ENCODE peak calls at places on chromosomes 5 and 9, in eight cellular contexts. Q, W, R, V, A, L, C and K are unnamed samples.

GRCh38 chr9:88954073-88954472 is 37.2 kb upstream of the S1PR3 start:
- DNase-seq in Q (no peak), W (no peak), R (no peak), V (no peak), A (no peak), L (peak; percentile 61), C (no peak), K (no peak)

GRCh38 chr9:2166219-2166618 is 151.1 kb downstream of the SMARCA2 start:
- DNase-seq in Q (no peak), W (no peak), R (no peak), V (no peak), A (no peak), L (no peak), C (no peak), K (no peak)

GRCh38 chr5:28862137-28862859 is 1823.9 kb upstream of the CDH9 start:
- DNase-seq in Q (no peak), W (no peak), R (no peak), V (no peak), A (no peak), L (no peak), C (no peak), K (no peak)

GRCh38 chr5:95406426-95407093 is 15.4 kb downstream of the FAM81B start:
- DNase-seq in Q (no peak), W (no peak), R (no peak), V (no peak), A (no peak), L (no peak), C (no peak), K (no peak)

GRCh38 chr5:172903790-172904189 is 55.4 kb upstream of the RPL26L1 start:
- DNase-seq in Q (peak; percentile 55), W (peak; percentile 75), R (no peak), V (no peak), A (no peak), L (peak; percentile 80), C (peak; percentile 95), K (peak; percentile 94)

GRCh38 chr5:150214289-150214688 is 24.4 kb downstream of the SLC6A7 start:
- DNase-seq in Q (no peak), W (no peak), R (no peak), V (peak; percentile 51), A (no peak), L (no peak), C (no peak), K (no peak)

GRCh38 chr5:11903121-11903613 is 1.1 kb downstream of the CTNND2 start:
- DNase-seq in Q (no peak), W (no peak), R (no peak), V (no peak), A (no peak), L (no peak), C (no peak), K (no peak)

GRCh38 chr9:86353591-86354047 is 591 bp downstream of the TUT7 start:
- DNase-seq in Q (no peak), W (peak; percentile 68), R (peak; percentile 72), V (no peak), A (no peak), L (peak; percentile 66), C (peak; percentile 32), K (no peak)

GRCh38 chr5:622946-623522 is 10.9 kb downstream of the CEP72 start:
- DNase-seq in Q (peak; percentile 8), W (no peak), R (no peak), V (no peak), A (peak; percentile 63), L (no peak), C (no peak), K (no peak)

GRCh38 chr5:82833277-82833676 is 243.9 kb downstream of the TMEM167A start:
- DNase-seq in Q (no peak), W (no peak), R (no peak), V (no peak), A (no peak), L (no peak), C (no peak), K (no peak)

GRCh38 chr5:6175172-6175855 is 203.0 kb downstream of the MED10 start:
- DNase-seq in Q (no peak), W (no peak), R (no peak), V (no peak), A (no peak), L (no peak), C (no peak), K (no peak)

DNA sequence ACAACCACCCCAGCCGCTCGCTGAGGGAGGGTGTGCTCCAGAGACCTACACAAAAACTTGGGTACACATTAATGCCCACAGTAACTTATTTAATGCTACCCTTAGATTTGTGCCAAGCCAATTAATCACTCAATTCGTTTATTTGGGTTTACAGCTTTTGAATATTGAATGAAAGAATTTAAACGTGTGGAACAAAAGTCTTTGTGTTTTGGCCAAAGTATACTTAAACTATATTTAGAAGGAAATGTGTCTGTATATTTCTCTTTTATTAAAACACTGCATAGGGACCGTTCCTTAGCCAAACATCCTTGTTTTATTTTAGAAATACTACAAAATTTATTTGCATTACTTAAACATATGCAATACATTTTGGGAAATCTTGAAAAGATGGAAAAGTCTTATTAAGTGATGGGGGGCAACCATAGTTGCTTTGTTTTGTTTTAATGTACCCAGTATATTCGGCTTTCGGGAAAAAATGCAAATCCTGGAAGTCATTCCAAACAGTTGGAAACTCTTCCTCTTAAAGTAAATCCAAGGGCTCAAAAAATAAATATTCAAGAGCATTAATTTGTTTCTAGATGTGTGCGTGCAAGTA is 11.8 kb downstream of the ZNF608 start:
- DNase-seq in Q (no peak), W (no peak), R (no peak), V (no peak), A (no peak), L (no peak), C (no peak), K (no peak)
- H3K4me3 ChIP-seq in Q (peak overlapping the region; percentile 30), W (no peak overlapping the region), R (peak overlapping the region; percentile 59), V (peak overlapping the region; percentile 41), A (no peak overlapping the region), L (no peak overlapping the region), C (peak overlapping the region; percentile 52), K (no peak overlapping the region)

GRCh38 chr9:137015540-137015930 is 12.5 kb downstream of the ABCA2 start:
- DNase-seq in Q (no peak), W (no peak), R (no peak), V (no peak), A (no peak), L (no peak), C (no peak), K (no peak)
- H3K36me3 ChIP-seq in Q (peaks cover 33% of the 10 kb centered on the region), W (no peaks in the 10 kb centered on the region), R (no peaks in the 10 kb centered on the region), V (peaks cover 74% of the 10 kb centered on the region), A (peaks cover 98% of the 10 kb centered on the region), L (no peaks in the 10 kb centered on the region), C (peaks cover 12% of the 10 kb centered on the region), K (no peaks in the 10 kb centered on the region)

DNA sequence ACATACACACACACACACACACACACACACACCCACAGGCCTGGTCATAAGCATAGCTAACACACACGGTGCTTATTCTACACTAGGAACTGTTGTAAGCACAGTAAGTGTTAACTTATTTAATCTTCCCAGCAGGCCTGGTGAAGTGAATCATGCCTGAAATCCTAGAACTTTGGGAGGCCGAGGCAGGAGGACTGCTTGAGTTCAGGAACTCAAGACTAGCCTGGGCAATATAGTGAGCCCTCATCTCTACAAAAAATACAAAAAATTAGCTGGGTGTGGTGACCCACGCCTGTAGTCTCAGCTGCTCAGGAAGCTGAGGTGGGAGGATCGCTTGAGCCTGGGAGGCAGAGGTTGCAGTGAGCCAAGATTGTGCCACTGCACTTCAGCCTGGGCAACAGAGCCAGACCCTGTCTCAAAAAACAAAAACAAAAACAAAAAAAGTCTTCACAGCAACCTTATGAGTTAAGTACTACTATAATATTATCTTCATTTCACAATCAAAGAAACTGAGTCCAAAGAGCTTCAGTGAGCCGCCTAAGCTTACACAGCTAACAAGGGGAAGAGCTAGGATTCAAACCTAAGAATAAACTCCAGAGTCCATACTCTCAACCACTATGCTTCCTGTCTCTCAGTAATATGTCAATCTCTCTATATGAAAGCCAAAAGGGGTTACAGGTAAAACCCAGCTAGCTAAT is 2.3 kb downstream of the MEGF9 start:
- DNase-seq in Q (no peak), W (no peak), R (peak; percentile 68), V (no peak), A (no peak), L (no peak), C (peak; percentile 13), K (no peak)
- H3K4me3 ChIP-seq in Q (peak overlapping the region; percentile 79), W (no peak overlapping the region), R (peak overlapping the region; percentile 84), V (peak overlapping the region; percentile 91), A (peak overlapping the region; percentile 83), L (peak overlapping the region; percentile 75), C (peak overlapping the region; percentile 80), K (no peak overlapping the region)

DNA sequence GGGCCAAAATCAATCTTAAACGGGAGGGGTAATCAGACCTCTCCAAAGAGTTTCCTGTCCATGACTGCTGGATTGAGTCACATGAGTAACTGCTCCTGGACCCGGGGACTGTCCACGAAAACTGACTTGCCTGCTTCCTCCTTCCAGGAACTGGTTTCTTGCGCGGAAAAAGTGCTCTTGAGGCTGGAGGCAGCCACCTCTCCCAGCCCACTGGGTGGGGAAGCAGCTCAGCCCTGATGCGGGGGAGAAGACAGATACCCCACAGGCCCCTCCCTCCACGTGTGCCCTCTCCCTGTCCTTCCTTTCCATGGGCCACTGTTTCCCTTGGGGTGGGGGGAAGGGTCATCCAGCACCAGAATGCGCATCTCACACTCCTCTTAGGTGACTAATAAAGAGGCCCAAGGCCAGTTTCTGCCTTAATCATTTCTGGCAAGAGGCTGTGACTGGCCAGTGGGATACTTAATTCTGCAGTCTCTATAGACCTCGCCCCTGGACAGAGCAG is 12.3 kb downstream of the REXO4 start:
- DNase-seq in Q (no peak), W (no peak), R (no peak), V (no peak), A (no peak), L (no peak), C (no peak), K (no peak)
- H3K36me3 ChIP-seq in Q (peaks cover 42% of the 10 kb centered on the region), W (no peaks in the 10 kb centered on the region), R (peaks cover 23% of the 10 kb centered on the region), V (peaks cover 53% of the 10 kb centered on the region), A (peaks cover 92% of the 10 kb centered on the region), L (peaks cover 5% of the 10 kb centered on the region), C (peaks cover 12% of the 10 kb centered on the region), K (peaks cover 55% of the 10 kb centered on the region)